ENCODE peak calls at places on chromosome 15, in six cellular contexts. D, I, W, X, S and A are unnamed samples.

GRCh38 chr15:50925281-50925680 is 16.8 kb downstream of the AP4E1 start:
- DNase-seq in X (no peak), W (no peak), I (no peak), D (no peak), S (no peak), A (no peak)

GRCh38 chr15:76200083-76200465 is 111.2 kb downstream of the ETFA start:
- DNase-seq in S (no peak), W (no peak), D (peak), I (no peak), X (no peak), A (no peak)

GRCh38 chr15:43518073-43518761 is 809 bp downstream of the MAP1A start:
- DNase-seq in I (no peak), S (peak), W (no peak), D (no peak), X (peak), A (no peak)

GRCh38 chr15:58232273-58233065 is 94.3 kb downstream of the AQP9 start:
- DNase-seq in W (no peak), I (no peak), X (no peak), D (no peak), S (no peak), A (no peak)

GRCh38 chr15:99566157-99566900 is 545 bp downstream of the MEF2A start:
- DNase-seq in S (peak), W (no peak), I (no peak), X (no peak), D (peak), A (peak)

GRCh38 chr15:57769266-57769665 is 62.8 kb downstream of the POLR2M start:
- DNase-seq in I (no peak), X (peak), S (no peak), W (no peak), D (no peak), A (no peak)

GRCh38 chr15:31402003-31402402 is 75.4 kb downstream of the KLF13 start:
- DNase-seq in W (no peak), X (no peak), S (no peak), I (no peak), D (no peak), A (no peak)

GRCh38 chr15:79967331-79968182 is 3.4 kb downstream of the BCL2A1 start:
- DNase-seq in X (no peak), I (no peak), D (no peak), W (no peak), S (no peak), A (no peak)

GRCh38 chr15:76585573-76585892 is 249.0 kb downstream of the ISL2 start:
- DNase-seq in I (no peak), D (no peak), X (no peak), S (no peak), W (no peak), A (no peak)

GRCh38 chr15:67945951-67946700 is 106.3 kb upstream of the RNU6-1 start:
- DNase-seq in S (peak), X (peak), D (no peak), W (no peak), I (no peak), A (peak)

GRCh38 chr15:36678308-36678707 is 98.9 kb downstream of the CDIN1 start:
- DNase-seq in X (no peak), W (no peak), S (no peak), I (no peak), D (no peak), A (no peak)

GRCh38 chr15:78059110-78059839 is 18.2 kb downstream of the TBC1D2B start:
- DNase-seq in X (no peak), D (peak), I (no peak), S (no peak), W (no peak), A (no peak)

GRCh38 chr15:64865998-64866520 is 24.3 kb downstream of the PLEKHO2 start:
- DNase-seq in D (no peak), W (no peak), S (no peak), X (peak), I (no peak), A (no peak)

GRCh38 chr15:40506964-40507571 is 36.3 kb downstream of the CHST14 start:
- DNase-seq in S (peak), I (no peak), D (peak), W (peak), X (peak), A (peak)

GRCh38 chr15:58434334-58434888 is 2.6 kb downstream of the LIPC start:
- DNase-seq in X (no peak), I (no peak), S (no peak), W (no peak), D (no peak), A (no peak)

GRCh38 chr15:44414001-44414400 is 13.4 kb upstream of the CTDSPL2 start:
- DNase-seq in W (no peak), D (no peak), X (no peak), S (no peak), I (no peak), A (no peak)

GRCh38 chr15:85318048-85318731 is 62.2 kb upstream of the AKAP13 start:
- DNase-seq in D (peak), I (peak), W (peak), X (peak), S (no peak), A (peak)

GRCh38 chr15:50024183-50024795 is 94.7 kb downstream of the ATP8B4 start:
- DNase-seq in D (no peak), X (peak), S (no peak), I (no peak), W (no peak), A (no peak)

GRCh38 chr15:68372291-68372811 is 59.6 kb downstream of the ITGA11 start:
- DNase-seq in S (peak), D (peak), I (no peak), W (no peak), X (peak), A (no peak)

GRCh38 chr15:89893027-89893426 is 767 bp downstream of the AP3S2 start:
- DNase-seq in I (no peak), S (no peak), W (no peak), X (peak), D (no peak), A (no peak)

GRCh38 chr15:76898102-76898501 is 7.0 kb downstream of the SCAPER start:
- DNase-seq in D (no peak), W (no peak), S (no peak), I (no peak), X (no peak), A (no peak)

GRCh38 chr15:50940506-50940905 is 32.0 kb downstream of the AP4E1 start:
- DNase-seq in D (no peak), S (no peak), I (no peak), X (peak), W (no peak), A (no peak)

GRCh38 chr15:32723171-32723948 is 5.6 kb downstream of the GREM1 start:
- DNase-seq in X (no peak), I (peak), S (no peak), W (no peak), D (no peak), A (no peak)

GRCh38 chr15:96264801-96265515 is 65.5 kb upstream of the NR2F2 start:
- DNase-seq in X (peak), W (peak), D (no peak), S (no peak), I (no peak), A (peak)

GRCh38 chr15:49990835-49991540 is 128.0 kb downstream of the ATP8B4 start:
- DNase-seq in D (no peak), S (no peak), X (peak), I (no peak), W (no peak), A (no peak)

GRCh38 chr15:81303241-81304225 is 20.4 kb downstream of the STARD5 start:
- DNase-seq in S (no peak), I (no peak), D (peak), W (no peak), X (no peak), A (no peak)